ENCODE peak calls at places on chromosomes 11 and 22, in six cellular contexts. One of them, this sample, is unnamed.
A peak's percentile ranks its signal among the peaks of the same experiment; 100 is the strongest.

GRCh38 chr11:4071828-4072421 is 22.7 kb upstream of the RRM1 start:
- DNase-seq in AG04450: no peak
- DNase-seq in fibroblast of the aortic adventitia: no peak
- DNase-seq in choroid plexus epithelial cell: no peak
- DNase-seq in AG10803: no peak
- DNase-seq in retinal pigment epithelial cell: peak; percentile 68
- DNase-seq in this sample: no peak

GRCh38 chr11:73269353-73270088 is 2.6 kb upstream of the P2RY6 start:
- DNase-seq in AG04450: no peak
- DNase-seq in choroid plexus epithelial cell: no peak
- DNase-seq in AG10803: no peak
- DNase-seq in retinal pigment epithelial cell: no peak
- DNase-seq in fibroblast of the aortic adventitia: no peak
- DNase-seq in this sample: peak; percentile 38

GRCh38 chr22:25726241-25726640 is 15.7 kb upstream of the MYO18B start:
- DNase-seq in fibroblast of the aortic adventitia: peak; percentile 36
- DNase-seq in choroid plexus epithelial cell: no peak
- DNase-seq in retinal pigment epithelial cell: no peak
- DNase-seq in AG10803: no peak
- DNase-seq in AG04450: no peak
- DNase-seq in this sample: no peak

GRCh38 chr22:37492428-37493344 is 6.5 kb upstream of the MFNG start:
- DNase-seq in fibroblast of the aortic adventitia: peak; percentile 35
- DNase-seq in retinal pigment epithelial cell: no peak
- DNase-seq in AG10803: peak; percentile 60
- DNase-seq in choroid plexus epithelial cell: peak; percentile 67
- DNase-seq in AG04450: no peak
- DNase-seq in this sample: peak; percentile 49

GRCh38 chr11:86952933-86953637 is 2.1 kb downstream of the FZD4 start:
- DNase-seq in choroid plexus epithelial cell: peak; percentile 76
- DNase-seq in AG04450: no peak
- DNase-seq in retinal pigment epithelial cell: no peak
- DNase-seq in AG10803: no peak
- DNase-seq in fibroblast of the aortic adventitia: peak; percentile 74
- DNase-seq in this sample: no peak

GRCh38 chr11:28072321-28072720 is 35.6 kb downstream of the KIF18A start:
- DNase-seq in AG10803: peak; percentile 14
- DNase-seq in choroid plexus epithelial cell: peak; percentile 83
- DNase-seq in AG04450: no peak
- DNase-seq in retinal pigment epithelial cell: no peak
- DNase-seq in fibroblast of the aortic adventitia: peak; percentile 67
- DNase-seq in this sample: no peak

GRCh38 chr11:6473481-6474422 is at the start of gene TRIM3:
- DNase-seq in AG04450: peak; percentile 50
- DNase-seq in retinal pigment epithelial cell: peak; percentile 35
- DNase-seq in fibroblast of the aortic adventitia: peak; percentile 80
- DNase-seq in AG10803: peak; percentile 87
- DNase-seq in choroid plexus epithelial cell: peak; percentile 91
- DNase-seq in this sample: peak; percentile 91

GRCh38 chr11:73265278-73265810 is 6.8 kb upstream of the P2RY6 start:
- DNase-seq in fibroblast of the aortic adventitia: peak; percentile 55
- DNase-seq in AG10803: no peak
- DNase-seq in AG04450: no peak
- DNase-seq in choroid plexus epithelial cell: no peak
- DNase-seq in retinal pigment epithelial cell: no peak
- DNase-seq in this sample: no peak

GRCh38 chr22:22031183-22031560 is 48.6 kb upstream of the TOP3B start:
- DNase-seq in AG10803: no peak
- DNase-seq in choroid plexus epithelial cell: no peak
- DNase-seq in fibroblast of the aortic adventitia: no peak
- DNase-seq in AG04450: no peak
- DNase-seq in retinal pigment epithelial cell: no peak
- DNase-seq in this sample: no peak

GRCh38 chr11:14898286-14899086 is 6.5 kb upstream of the CYP2R1 start:
- DNase-seq in AG10803: no peak
- DNase-seq in AG04450: no peak
- DNase-seq in fibroblast of the aortic adventitia: no peak
- DNase-seq in retinal pigment epithelial cell: no peak
- DNase-seq in choroid plexus epithelial cell: no peak
- DNase-seq in this sample: no peak

GRCh38 chr22:22397292-22397870 is 111.2 kb downstream of the ZNF280B start:
- DNase-seq in AG04450: no peak
- DNase-seq in AG10803: peak; percentile 61
- DNase-seq in fibroblast of the aortic adventitia: peak; percentile 62
- DNase-seq in retinal pigment epithelial cell: no peak
- DNase-seq in choroid plexus epithelial cell: peak; percentile 13
- DNase-seq in this sample: peak; percentile 60

GRCh38 chr22:46578824-46579561 is 41.2 kb upstream of the GRAMD4 start:
- DNase-seq in fibroblast of the aortic adventitia: peak; percentile 35
- DNase-seq in retinal pigment epithelial cell: no peak
- DNase-seq in AG04450: no peak
- DNase-seq in AG10803: peak; percentile 54
- DNase-seq in choroid plexus epithelial cell: peak; percentile 69
- DNase-seq in this sample: peak; percentile 35

GRCh38 chr11:71580057-71581003 is 2.3 kb downstream of the KRTAP5-11 start:
- DNase-seq in AG10803: peak; percentile 80
- DNase-seq in retinal pigment epithelial cell: peak; percentile 21
- DNase-seq in AG04450: peak; percentile 32
- DNase-seq in fibroblast of the aortic adventitia: peak; percentile 79
- DNase-seq in choroid plexus epithelial cell: peak; percentile 82
- DNase-seq in this sample: peak; percentile 63

GRCh38 chr11:111327908-111328624 is 29.7 kb downstream of the POU2AF3 start:
- DNase-seq in AG04450: no peak
- DNase-seq in AG10803: no peak
- DNase-seq in fibroblast of the aortic adventitia: no peak
- DNase-seq in choroid plexus epithelial cell: no peak
- DNase-seq in retinal pigment epithelial cell: no peak
- DNase-seq in this sample: no peak

GRCh38 chr11:19576903-19577302 is 135.7 kb upstream of the NAV2 start:
- DNase-seq in fibroblast of the aortic adventitia: no peak
- DNase-seq in AG04450: no peak
- DNase-seq in AG10803: no peak
- DNase-seq in choroid plexus epithelial cell: no peak
- DNase-seq in retinal pigment epithelial cell: no peak
- DNase-seq in this sample: no peak

GRCh38 chr11:37788141-37788877 is 1190.3 kb upstream of the RAG2 start:
- DNase-seq in choroid plexus epithelial cell: peak; percentile 58
- DNase-seq in retinal pigment epithelial cell: no peak
- DNase-seq in AG10803: peak; percentile 26
- DNase-seq in AG04450: peak; percentile 36
- DNase-seq in fibroblast of the aortic adventitia: peak; percentile 69
- DNase-seq in this sample: peak; percentile 97

GRCh38 chr11:102320166-102320565 is 2.9 kb downstream of the BIRC3 start:
- DNase-seq in retinal pigment epithelial cell: no peak
- DNase-seq in AG04450: no peak
- DNase-seq in fibroblast of the aortic adventitia: no peak
- DNase-seq in AG10803: no peak
- DNase-seq in choroid plexus epithelial cell: no peak
- DNase-seq in this sample: no peak

GRCh38 chr11:24747275-24748251 is 250.7 kb downstream of the LUZP2 start:
- DNase-seq in AG10803: no peak
- DNase-seq in AG04450: no peak
- DNase-seq in retinal pigment epithelial cell: no peak
- DNase-seq in choroid plexus epithelial cell: no peak
- DNase-seq in fibroblast of the aortic adventitia: no peak
- DNase-seq in this sample: peak; percentile 85

GRCh38 chr11:65541093-65542010 is 16.5 kb downstream of the SCYL1 start:
- DNase-seq in fibroblast of the aortic adventitia: no peak
- DNase-seq in retinal pigment epithelial cell: no peak
- DNase-seq in choroid plexus epithelial cell: no peak
- DNase-seq in AG04450: no peak
- DNase-seq in AG10803: no peak
- DNase-seq in this sample: peak; percentile 86

GRCh38 chr11:65540290-65541092 is 15.6 kb downstream of the SCYL1 start:
- DNase-seq in retinal pigment epithelial cell: no peak
- DNase-seq in AG04450: peak; percentile 58
- DNase-seq in choroid plexus epithelial cell: peak; percentile 91
- DNase-seq in fibroblast of the aortic adventitia: peak; percentile 85
- DNase-seq in AG10803: peak; percentile 85
- DNase-seq in this sample: peak; percentile 95

GRCh38 chr11:65538232-65538914 is 13.5 kb downstream of the SCYL1 start:
- DNase-seq in retinal pigment epithelial cell: no peak
- DNase-seq in AG04450: no peak
- DNase-seq in fibroblast of the aortic adventitia: no peak
- DNase-seq in choroid plexus epithelial cell: no peak
- DNase-seq in AG10803: no peak
- DNase-seq in this sample: no peak

GRCh38 chr11:65538915-65539374 is 14.1 kb downstream of the SCYL1 start:
- DNase-seq in retinal pigment epithelial cell: no peak
- DNase-seq in fibroblast of the aortic adventitia: no peak
- DNase-seq in AG04450: no peak
- DNase-seq in AG10803: no peak
- DNase-seq in choroid plexus epithelial cell: no peak
- DNase-seq in this sample: no peak

GRCh38 chr11:65539401-65540289 is 14.8 kb downstream of the SCYL1 start:
- DNase-seq in AG04450: no peak
- DNase-seq in fibroblast of the aortic adventitia: no peak
- DNase-seq in choroid plexus epithelial cell: no peak
- DNase-seq in retinal pigment epithelial cell: no peak
- DNase-seq in AG10803: no peak
- DNase-seq in this sample: peak; percentile 66
- H3K4me3 ChIP-seq in AG04450: peak overlapping the region; percentile 60
- H3K4me3 ChIP-seq in fibroblast of the aortic adventitia: peak overlapping the region; percentile 50
- H3K4me3 ChIP-seq in choroid plexus epithelial cell: peak overlapping the region; percentile 55
- H3K4me3 ChIP-seq in retinal pigment epithelial cell: peak overlapping the region; percentile 37
- H3K4me3 ChIP-seq in AG10803: peak overlapping the region; percentile 59
- H3K4me3 ChIP-seq in this sample: peak overlapping the region; percentile 65

GRCh38 chr11:65083134-65083833 is 556 bp downstream of the CDCA5 start:
- DNase-seq in choroid plexus epithelial cell: no peak
- DNase-seq in fibroblast of the aortic adventitia: no peak
- DNase-seq in retinal pigment epithelial cell: no peak
- DNase-seq in AG04450: no peak
- DNase-seq in AG10803: no peak
- DNase-seq in this sample: no peak
- TF ChIP-seq CTCF in choroid plexus epithelial cell: no peak
- TF ChIP-seq CTCF in fibroblast of the aortic adventitia: no peak
- TF ChIP-seq CTCF in retinal pigment epithelial cell: no peak
- TF ChIP-seq CTCF in AG04450: no peak
- TF ChIP-seq CTCF in AG10803: no peak
- TF ChIP-seq CTCF in this sample: no peak

DNA sequence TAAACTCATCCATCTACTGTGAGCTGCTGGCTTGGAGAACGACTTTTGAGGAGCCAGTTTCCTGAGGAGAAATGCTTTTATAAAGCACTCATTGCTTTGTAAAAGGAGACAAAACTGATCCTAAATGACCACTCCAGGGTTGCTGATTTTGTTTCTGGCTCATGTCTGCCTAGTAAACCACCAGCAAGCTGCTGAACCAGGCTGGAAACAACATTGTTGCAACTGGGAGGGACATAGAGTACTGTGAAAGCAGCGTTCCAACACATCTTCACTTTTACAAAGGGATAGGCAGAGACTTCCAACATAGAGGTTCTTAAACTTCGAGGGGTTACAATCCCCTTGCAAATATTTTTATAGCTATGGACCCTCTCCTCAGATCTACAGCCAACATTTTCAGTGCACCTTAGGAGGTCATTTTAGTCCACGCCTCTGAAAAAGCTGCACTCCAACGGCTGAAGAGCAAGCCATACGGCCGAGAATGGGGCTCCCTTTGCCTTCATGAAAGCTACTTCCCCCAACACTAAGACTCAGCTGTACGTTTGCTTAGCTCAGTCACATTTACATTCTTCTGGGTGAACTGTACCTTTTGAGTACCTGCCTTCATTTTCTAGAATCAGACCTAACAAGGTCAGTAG is 54.7 kb downstream of the PANX1 start:
- DNase-seq in AG04450: no peak
- DNase-seq in choroid plexus epithelial cell: no peak
- DNase-seq in fibroblast of the aortic adventitia: no peak
- DNase-seq in retinal pigment epithelial cell: no peak
- DNase-seq in AG10803: no peak
- DNase-seq in this sample: no peak
- H3K4me3 ChIP-seq in AG04450: no peak overlapping the region
- H3K4me3 ChIP-seq in choroid plexus epithelial cell: no peak overlapping the region
- H3K4me3 ChIP-seq in fibroblast of the aortic adventitia: no peak overlapping the region
- H3K4me3 ChIP-seq in retinal pigment epithelial cell: no peak overlapping the region
- H3K4me3 ChIP-seq in AG10803: no peak overlapping the region
- H3K4me3 ChIP-seq in this sample: no peak overlapping the region

GRCh38 chr22:24117942-24118341 is 63.3 kb upstream of the SUSD2 start:
- DNase-seq in AG10803: no peak
- DNase-seq in retinal pigment epithelial cell: no peak
- DNase-seq in AG04450: no peak
- DNase-seq in fibroblast of the aortic adventitia: no peak
- DNase-seq in choroid plexus epithelial cell: no peak
- DNase-seq in this sample: no peak
- TF ChIP-seq CTCF in AG10803: peak; percentile 6
- TF ChIP-seq CTCF in retinal pigment epithelial cell: no peak
- TF ChIP-seq CTCF in AG04450: no peak
- TF ChIP-seq CTCF in fibroblast of the aortic adventitia: peak; percentile 0
- TF ChIP-seq CTCF in choroid plexus epithelial cell: no peak
- TF ChIP-seq CTCF in this sample: no peak

GRCh38 chr11:85679581-85679980 is 6.4 kb downstream of the CCDC89 start:
- DNase-seq in AG10803: no peak
- DNase-seq in fibroblast of the aortic adventitia: no peak
- DNase-seq in retinal pigment epithelial cell: no peak
- DNase-seq in choroid plexus epithelial cell: no peak
- DNase-seq in AG04450: no peak
- DNase-seq in this sample: no peak
- H3K4me3 ChIP-seq in AG10803: no peak overlapping the region
- H3K4me3 ChIP-seq in fibroblast of the aortic adventitia: no peak overlapping the region
- H3K4me3 ChIP-seq in retinal pigment epithelial cell: no peak overlapping the region
- H3K4me3 ChIP-seq in choroid plexus epithelial cell: no peak overlapping the region
- H3K4me3 ChIP-seq in AG04450: no peak overlapping the region
- H3K4me3 ChIP-seq in this sample: no peak overlapping the region

GRCh38 chr22:45402466-45402865 is 10.9 kb downstream of the SMC1B start:
- DNase-seq in choroid plexus epithelial cell: no peak
- DNase-seq in retinal pigment epithelial cell: no peak
- DNase-seq in AG04450: no peak
- DNase-seq in fibroblast of the aortic adventitia: no peak
- DNase-seq in AG10803: no peak
- DNase-seq in this sample: peak; percentile 44

GRCh38 chr22:45398214-45398613 is 15.2 kb downstream of the SMC1B start:
- DNase-seq in retinal pigment epithelial cell: no peak
- DNase-seq in fibroblast of the aortic adventitia: no peak
- DNase-seq in AG10803: no peak
- DNase-seq in choroid plexus epithelial cell: no peak
- DNase-seq in AG04450: no peak
- DNase-seq in this sample: no peak

GRCh38 chr22:45400046-45400445 is 13.4 kb downstream of the SMC1B start:
- DNase-seq in fibroblast of the aortic adventitia: no peak
- DNase-seq in AG10803: no peak
- DNase-seq in AG04450: no peak
- DNase-seq in choroid plexus epithelial cell: no peak
- DNase-seq in retinal pigment epithelial cell: no peak
- DNase-seq in this sample: peak; percentile 82

GRCh38 chr22:45397806-45398205 is 15.6 kb downstream of the SMC1B start:
- DNase-seq in fibroblast of the aortic adventitia: no peak
- DNase-seq in retinal pigment epithelial cell: no peak
- DNase-seq in AG04450: no peak
- DNase-seq in choroid plexus epithelial cell: no peak
- DNase-seq in AG10803: no peak
- DNase-seq in this sample: no peak
- TF ChIP-seq CTCF in fibroblast of the aortic adventitia: no peak
- TF ChIP-seq CTCF in retinal pigment epithelial cell: no peak
- TF ChIP-seq CTCF in AG04450: no peak
- TF ChIP-seq CTCF in choroid plexus epithelial cell: no peak
- TF ChIP-seq CTCF in AG10803: no peak
- TF ChIP-seq CTCF in this sample: no peak

GRCh38 chr22:31905356-31905755 is 39.0 kb upstream of the YWHAH start:
- DNase-seq in AG10803: no peak
- DNase-seq in fibroblast of the aortic adventitia: no peak
- DNase-seq in AG04450: no peak
- DNase-seq in retinal pigment epithelial cell: no peak
- DNase-seq in choroid plexus epithelial cell: no peak
- DNase-seq in this sample: no peak
- H3K4me3 ChIP-seq in AG10803: no peak overlapping the region
- H3K4me3 ChIP-seq in fibroblast of the aortic adventitia: no peak overlapping the region
- H3K4me3 ChIP-seq in AG04450: no peak overlapping the region
- H3K4me3 ChIP-seq in retinal pigment epithelial cell: no peak overlapping the region
- H3K4me3 ChIP-seq in choroid plexus epithelial cell: no peak overlapping the region
- H3K4me3 ChIP-seq in this sample: no peak overlapping the region

This sample was measured in epithelial cell of esophagus.